ENCODE peak calls at places on chromosomes 12 and 14, in six cellular contexts. E is NCI-H1105 treated with DMSO at 0.1 percent for 48 hours, J is T-cell, Z is left cardiac atrium, T is A549, C is T-helper 2 cell. I is an unnamed sample.

GRCh38 chr14:34857689-34858449 is 17.3 kb downstream of the BAZ1A start:
- DNase-seq in E (no peak), J (peak), Z (no peak), T (no peak), C (peak), I (no peak)

GRCh38 chr14:72451081-72451972 is 442.6 kb downstream of the DPF3 start:
- DNase-seq in E (peak), J (peak), Z (no peak), T (no peak), C (peak), I (peak)

GRCh38 chr12:80272516-80272915 is 171.5 kb upstream of the PTPRQ start:
- DNase-seq in E (no peak), J (no peak), Z (no peak), T (no peak), C (no peak), I (no peak)

GRCh38 chr12:26715232-26715631 is 117.8 kb downstream of the ITPR2 start:
- DNase-seq in E (no peak), J (no peak), Z (no peak), T (no peak), C (no peak), I (no peak)

GRCh38 chr12:6076340-6076739 is 48.1 kb downstream of the VWF start:
- DNase-seq in E (no peak), J (no peak), Z (no peak), T (no peak), C (no peak), I (no peak)

GRCh38 chr12:271165-271564 is 8.5 kb upstream of the SLC6A13 start:
- DNase-seq in E (no peak), J (no peak), Z (no peak), T (no peak), C (no peak), I (no peak)

GRCh38 chr14:59465570-59466150 is 480 bp upstream of the GPR135 start:
- DNase-seq in E (no peak), J (peak), Z (no peak), T (no peak), C (no peak), I (no peak)

GRCh38 chr12:50979369-50980052 is 27.2 kb downstream of the HIGD1C start:
- DNase-seq in E (no peak), J (no peak), Z (no peak), T (no peak), C (peak), I (no peak)

GRCh38 chr12:49044660-49045059 is 15.9 kb downstream of the KMT2D start:
- DNase-seq in E (no peak), J (no peak), Z (no peak), T (no peak), C (no peak), I (no peak)

GRCh38 chr12:113391145-113391544 is 12.5 kb downstream of the SDS start:
- DNase-seq in E (no peak), J (no peak), Z (no peak), T (no peak), C (no peak), I (no peak)

GRCh38 chr12:130281157-130281799 is 56.4 kb upstream of the PIWIL1 start:
- DNase-seq in E (no peak), J (peak), Z (peak), T (peak), C (peak), I (no peak)

GRCh38 chr12:13505224-13505623 is 308.7 kb downstream of the EMP1 start:
- DNase-seq in E (no peak), J (no peak), Z (no peak), T (no peak), C (no peak), I (no peak)

GRCh38 chr14:56120091-56120632 is 2.0 kb downstream of the PELI2 start:
- DNase-seq in E (peak), J (no peak), Z (no peak), T (no peak), C (no peak), I (no peak)

GRCh38 chr12:106223485-106224391 is 24.1 kb downstream of the CKAP4 start:
- DNase-seq in E (peak), J (peak), Z (peak), T (peak), C (peak), I (peak)

GRCh38 chr12:42372154-42372791 is 46.3 kb downstream of the PPHLN1 start:
- DNase-seq in E (peak), J (no peak), Z (no peak), T (peak), C (peak), I (peak)

GRCh38 chr14:63659726-63660125 is 18.1 kb upstream of the WDR89 start:
- DNase-seq in E (no peak), J (no peak), Z (no peak), T (no peak), C (no peak), I (no peak)

GRCh38 chr12:108728820-108729611 is 2.3 kb downstream of the CORO1C start:
- DNase-seq in E (no peak), J (no peak), Z (no peak), T (no peak), C (no peak), I (no peak)

GRCh38 chr14:50334211-50334610 is 22.1 kb downstream of the DMAC2L start:
- DNase-seq in E (no peak), J (no peak), Z (no peak), T (no peak), C (no peak), I (no peak)

GRCh38 chr14:61860294-61860918 is 98.2 kb downstream of the SNAPC1 start:
- DNase-seq in E (peak), J (peak), Z (peak), T (peak), C (peak), I (peak)

GRCh38 chr14:25516838-25517237 is 466.9 kb upstream of the STXBP6 start:
- DNase-seq in E (no peak), J (no peak), Z (no peak), T (no peak), C (no peak), I (no peak)

GRCh38 chr12:20097561-20097960 is 270.8 kb upstream of the PDE3A start:
- DNase-seq in E (no peak), J (no peak), Z (no peak), T (no peak), C (no peak), I (no peak)

GRCh38 chr12:93683410-93683809 is 6.2 kb downstream of the CRADD start:
- DNase-seq in E (no peak), J (no peak), Z (no peak), T (no peak), C (no peak), I (no peak)

GRCh38 chr12:91017043-91017442 is 12.3 kb upstream of the EPYC start:
- DNase-seq in E (no peak), J (no peak), Z (no peak), T (no peak), C (no peak), I (no peak)

GRCh38 chr12:49279706-49280159 is 14.9 kb downstream of the TUBA1C start:
- DNase-seq in E (no peak), J (no peak), Z (no peak), T (no peak), C (no peak), I (no peak)

GRCh38 chr12:12916135-12916956 is 25.0 kb downstream of the GPRC5A start:
- DNase-seq in E (peak), J (peak), Z (peak), T (peak), C (peak), I (peak)

GRCh38 chr12:108608616-108609015 is 10.7 kb upstream of the TMEM119 start:
- DNase-seq in E (no peak), J (no peak), Z (no peak), T (no peak), C (no peak), I (no peak)

GRCh38 chr14:99186956-99187690 is 84.9 kb downstream of the BCL11B start:
- DNase-seq in E (no peak), J (no peak), Z (no peak), T (no peak), C (no peak), I (no peak)

GRCh38 chr14:30330452-30330851 is 228.5 kb upstream of the G2E3 start:
- DNase-seq in E (no peak), J (no peak), Z (no peak), T (no peak), C (no peak), I (no peak)

GRCh38 chr12:113831016-113831415 is 135.1 kb downstream of the RBM19 start:
- DNase-seq in E (no peak), J (no peak), Z (no peak), T (no peak), C (no peak), I (no peak)

GRCh38 chr12:99911076-99911475 is 73.7 kb downstream of the ANKS1B start:
- DNase-seq in E (no peak), J (no peak), Z (no peak), T (peak), C (no peak), I (no peak)